ENCODE peak calls at places on chromosomes 16 and 17, in seven cellular contexts. One of them, this sample, is unnamed.

GRCh38 chr16:75502916-75503605 is 7.8 kb upstream of the CHST6 start:
- DNase-seq in fibroblast of villous mesenchyme: no peak
- DNase-seq in Peyer's patch: no peak
- DNase-seq in tibial artery: no peak
- DNase-seq in lower leg skin: no peak
- DNase-seq in neural progenitor cell: no peak
- DNase-seq in AG04449: no peak
- DNase-seq in this sample: no peak

GRCh38 chr16:35391328-35391727 is 1931.9 kb downstream of the TP53TG3F start:
- DNase-seq in fibroblast of villous mesenchyme: peak
- DNase-seq in Peyer's patch: no peak
- DNase-seq in tibial artery: no peak
- DNase-seq in lower leg skin: peak
- DNase-seq in neural progenitor cell: peak
- DNase-seq in AG04449: no peak
- DNase-seq in this sample: peak

GRCh38 chr16:4093495-4094137 is 22.6 kb downstream of the ADCY9 start:
- DNase-seq in fibroblast of villous mesenchyme: peak
- DNase-seq in Peyer's patch: no peak
- DNase-seq in tibial artery: peak
- DNase-seq in lower leg skin: no peak
- DNase-seq in neural progenitor cell: no peak
- DNase-seq in AG04449: no peak
- DNase-seq in this sample: peak

GRCh38 chr17:65137076-65137935 is at the start of gene RGS9:
- DNase-seq in fibroblast of villous mesenchyme: peak
- DNase-seq in Peyer's patch: peak
- DNase-seq in tibial artery: peak
- DNase-seq in lower leg skin: peak
- DNase-seq in neural progenitor cell: peak
- DNase-seq in AG04449: no peak
- DNase-seq in this sample: peak

GRCh38 chr16:81167851-81168250 is 70.6 kb upstream of the BCO1 start:
- DNase-seq in fibroblast of villous mesenchyme: no peak
- DNase-seq in Peyer's patch: no peak
- DNase-seq in tibial artery: peak
- DNase-seq in lower leg skin: no peak
- DNase-seq in neural progenitor cell: no peak
- DNase-seq in AG04449: no peak
- DNase-seq in this sample: no peak

GRCh38 chr17:30093463-30094147 is 23.0 kb upstream of the NSRP1 start:
- DNase-seq in fibroblast of villous mesenchyme: peak
- DNase-seq in Peyer's patch: no peak
- DNase-seq in tibial artery: no peak
- DNase-seq in lower leg skin: no peak
- DNase-seq in neural progenitor cell: peak
- DNase-seq in AG04449: no peak
- DNase-seq in this sample: peak

GRCh38 chr16:27735031-27735430 is 185.1 kb downstream of the KATNIP start:
- DNase-seq in fibroblast of villous mesenchyme: no peak
- DNase-seq in Peyer's patch: peak
- DNase-seq in tibial artery: no peak
- DNase-seq in lower leg skin: no peak
- DNase-seq in neural progenitor cell: no peak
- DNase-seq in AG04449: no peak
- DNase-seq in this sample: no peak

GRCh38 chr16:53913082-53913870 is 209.3 kb downstream of the FTO start:
- DNase-seq in fibroblast of villous mesenchyme: peak
- DNase-seq in Peyer's patch: no peak
- DNase-seq in tibial artery: no peak
- DNase-seq in lower leg skin: peak
- DNase-seq in neural progenitor cell: no peak
- DNase-seq in AG04449: peak
- DNase-seq in this sample: peak

GRCh38 chr17:56676807-56677206 is 83.3 kb downstream of the NOG start:
- DNase-seq in fibroblast of villous mesenchyme: no peak
- DNase-seq in Peyer's patch: no peak
- DNase-seq in tibial artery: no peak
- DNase-seq in lower leg skin: no peak
- DNase-seq in neural progenitor cell: no peak
- DNase-seq in AG04449: no peak
- DNase-seq in this sample: no peak

GRCh38 chr16:47886631-47887415 is 269.0 kb downstream of the ABCC12 start:
- DNase-seq in fibroblast of villous mesenchyme: peak
- DNase-seq in Peyer's patch: no peak
- DNase-seq in tibial artery: no peak
- DNase-seq in lower leg skin: no peak
- DNase-seq in neural progenitor cell: peak
- DNase-seq in AG04449: no peak
- DNase-seq in this sample: no peak

GRCh38 chr16:65200857-65201256 is 79.0 kb upstream of the CDH11 start:
- DNase-seq in fibroblast of villous mesenchyme: peak
- DNase-seq in Peyer's patch: no peak
- DNase-seq in tibial artery: no peak
- DNase-seq in lower leg skin: no peak
- DNase-seq in neural progenitor cell: no peak
- DNase-seq in AG04449: no peak
- DNase-seq in this sample: peak

GRCh38 chr16:67068212-67068753 is 39.3 kb downstream of the CBFB start:
- DNase-seq in fibroblast of villous mesenchyme: no peak
- DNase-seq in Peyer's patch: no peak
- DNase-seq in tibial artery: no peak
- DNase-seq in lower leg skin: no peak
- DNase-seq in neural progenitor cell: no peak
- DNase-seq in AG04449: no peak
- DNase-seq in this sample: peak

GRCh38 chr17:81517339-81518112 is 4.9 kb upstream of the ACTG1 start:
- DNase-seq in fibroblast of villous mesenchyme: peak
- DNase-seq in Peyer's patch: no peak
- DNase-seq in tibial artery: peak
- DNase-seq in lower leg skin: no peak
- DNase-seq in neural progenitor cell: peak
- DNase-seq in AG04449: no peak
- DNase-seq in this sample: no peak

GRCh38 chr17:8710766-8711165 is 33.9 kb downstream of the CCDC42 start:
- DNase-seq in fibroblast of villous mesenchyme: no peak
- DNase-seq in Peyer's patch: no peak
- DNase-seq in tibial artery: peak
- DNase-seq in lower leg skin: no peak
- DNase-seq in neural progenitor cell: no peak
- DNase-seq in AG04449: no peak
- DNase-seq in this sample: no peak

GRCh38 chr17:59456923-59457615 is 108.3 kb upstream of the DHX40 start:
- DNase-seq in fibroblast of villous mesenchyme: no peak
- DNase-seq in Peyer's patch: no peak
- DNase-seq in tibial artery: no peak
- DNase-seq in lower leg skin: no peak
- DNase-seq in neural progenitor cell: no peak
- DNase-seq in AG04449: no peak
- DNase-seq in this sample: no peak

GRCh38 chr17:39972271-39972670 is 8.3 kb upstream of the PSMD3 start:
- DNase-seq in fibroblast of villous mesenchyme: peak
- DNase-seq in Peyer's patch: no peak
- DNase-seq in tibial artery: no peak
- DNase-seq in lower leg skin: no peak
- DNase-seq in neural progenitor cell: no peak
- DNase-seq in AG04449: no peak
- DNase-seq in this sample: peak

GRCh38 chr16:82990155-82990554 is 363.4 kb downstream of the CDH13 start:
- DNase-seq in fibroblast of villous mesenchyme: peak
- DNase-seq in Peyer's patch: no peak
- DNase-seq in tibial artery: no peak
- DNase-seq in lower leg skin: no peak
- DNase-seq in neural progenitor cell: no peak
- DNase-seq in AG04449: peak
- DNase-seq in this sample: peak

GRCh38 chr17:16415031-16415924 is at the start of gene TRPV2:
- DNase-seq in fibroblast of villous mesenchyme: peak
- DNase-seq in Peyer's patch: no peak
- DNase-seq in tibial artery: no peak
- DNase-seq in lower leg skin: no peak
- DNase-seq in neural progenitor cell: peak
- DNase-seq in AG04449: no peak
- DNase-seq in this sample: no peak
- TF ChIP-seq CTCF in fibroblast of villous mesenchyme: peak
- TF ChIP-seq CTCF in Peyer's patch: peak
- TF ChIP-seq CTCF in tibial artery: peak
- TF ChIP-seq CTCF in lower leg skin: no peak
- TF ChIP-seq CTCF in neural progenitor cell: peak
- TF ChIP-seq CTCF in AG04449: peak
- TF ChIP-seq CTCF in this sample: peak

GRCh38 chr17:76492250-76492988 is 8.8 kb downstream of the RHBDF2 start:
- DNase-seq in fibroblast of villous mesenchyme: no peak
- DNase-seq in Peyer's patch: peak
- DNase-seq in tibial artery: no peak
- DNase-seq in lower leg skin: no peak
- DNase-seq in neural progenitor cell: no peak
- DNase-seq in AG04449: no peak
- DNase-seq in this sample: no peak

GRCh38 chr17:76490112-76490710 is 11.0 kb downstream of the RHBDF2 start:
- DNase-seq in fibroblast of villous mesenchyme: no peak
- DNase-seq in Peyer's patch: no peak
- DNase-seq in tibial artery: no peak
- DNase-seq in lower leg skin: no peak
- DNase-seq in neural progenitor cell: no peak
- DNase-seq in AG04449: no peak
- DNase-seq in this sample: no peak

GRCh38 chr17:76492989-76493501 is 8.2 kb downstream of the RHBDF2 start:
- DNase-seq in fibroblast of villous mesenchyme: peak
- DNase-seq in Peyer's patch: no peak
- DNase-seq in tibial artery: peak
- DNase-seq in lower leg skin: peak
- DNase-seq in neural progenitor cell: no peak
- DNase-seq in AG04449: no peak
- DNase-seq in this sample: peak

GRCh38 chr17:76493505-76494167 is 7.6 kb downstream of the RHBDF2 start:
- DNase-seq in fibroblast of villous mesenchyme: no peak
- DNase-seq in Peyer's patch: no peak
- DNase-seq in tibial artery: peak
- DNase-seq in lower leg skin: no peak
- DNase-seq in neural progenitor cell: no peak
- DNase-seq in AG04449: no peak
- DNase-seq in this sample: peak

DNA sequence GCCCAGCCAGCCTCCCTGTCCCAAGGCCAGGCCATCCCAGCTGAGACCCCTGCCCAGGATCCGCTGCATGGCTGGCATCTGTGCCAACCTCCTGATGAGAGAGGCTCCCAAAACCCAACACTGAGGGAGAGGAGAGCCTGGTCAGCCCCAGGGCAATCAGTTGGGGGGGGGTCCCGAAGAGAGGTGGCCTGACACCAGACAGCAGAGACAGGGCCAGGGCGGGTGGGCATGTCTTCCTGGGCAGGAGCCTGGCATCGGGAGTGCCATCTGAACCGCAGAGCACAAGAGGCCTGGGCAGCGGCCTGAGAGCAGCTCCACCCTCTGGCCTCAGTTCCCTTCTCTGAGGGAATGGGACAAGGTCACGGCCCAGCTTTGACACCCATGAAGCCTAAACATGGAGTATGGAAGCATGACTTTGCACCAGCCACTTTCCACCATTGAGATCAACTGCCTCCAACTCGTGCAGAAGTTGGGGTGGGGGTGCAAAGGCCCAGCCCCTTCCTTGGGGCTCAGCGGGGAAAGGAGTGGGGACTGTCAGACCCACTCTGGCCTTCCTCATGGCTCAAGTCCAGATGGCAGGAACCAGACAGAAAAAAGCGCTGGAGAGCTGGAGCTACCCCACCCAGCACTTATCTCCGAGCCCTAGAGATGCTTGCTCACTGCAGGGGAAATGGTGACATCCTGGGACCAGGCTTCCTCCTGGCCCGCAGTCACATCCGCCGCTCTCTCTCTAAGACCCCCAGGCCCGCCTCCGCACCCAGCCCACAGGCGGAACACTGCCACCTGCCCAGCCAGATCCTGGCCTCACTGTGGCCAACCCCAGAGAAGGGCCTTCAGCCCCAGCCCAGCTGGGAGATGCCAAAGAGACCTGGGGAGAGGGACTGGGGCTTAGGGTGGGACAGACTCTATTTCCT is 9.7 kb downstream of the RHBDF2 start:
- DNase-seq in fibroblast of villous mesenchyme: no peak
- DNase-seq in Peyer's patch: no peak
- DNase-seq in tibial artery: no peak
- DNase-seq in lower leg skin: no peak
- DNase-seq in neural progenitor cell: no peak
- DNase-seq in AG04449: no peak
- DNase-seq in this sample: no peak
- H3K4me3 ChIP-seq in fibroblast of villous mesenchyme: no peak
- H3K4me3 ChIP-seq in Peyer's patch: no peak
- H3K4me3 ChIP-seq in tibial artery: no peak
- H3K4me3 ChIP-seq in lower leg skin: no peak
- H3K4me3 ChIP-seq in neural progenitor cell: no peak
- H3K4me3 ChIP-seq in AG04449: no peak
- H3K4me3 ChIP-seq in this sample: no peak

DNA sequence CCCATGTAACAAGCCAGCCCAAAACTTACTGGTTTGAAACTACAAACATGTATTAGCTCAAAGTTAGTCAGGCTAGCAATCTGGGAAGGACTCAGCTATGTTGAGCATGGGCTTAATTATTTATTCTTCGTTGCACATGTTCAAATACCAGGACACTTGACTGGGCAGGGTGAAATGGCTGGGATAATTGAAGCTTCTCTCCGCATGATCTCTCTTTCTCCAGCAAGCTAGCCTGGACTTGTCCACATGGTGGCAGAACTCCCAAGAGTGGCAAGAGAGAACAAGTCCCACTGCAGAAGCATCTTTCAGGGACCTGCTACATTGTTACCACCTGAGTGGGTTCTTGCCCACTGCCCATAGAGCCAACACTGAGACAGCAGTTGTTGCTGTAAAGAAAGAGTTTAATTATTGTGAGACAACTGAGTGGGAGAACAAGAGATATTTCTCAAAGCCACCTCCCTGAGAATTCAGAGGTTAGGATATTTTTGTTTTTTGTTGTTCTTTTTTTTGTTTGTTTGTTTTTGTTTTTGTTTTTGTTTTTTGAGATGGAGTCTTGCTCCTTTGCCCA is 16.8 kb upstream of the ATF7IP2 start:
- DNase-seq in fibroblast of villous mesenchyme: no peak
- DNase-seq in Peyer's patch: no peak
- DNase-seq in tibial artery: no peak
- DNase-seq in lower leg skin: no peak
- DNase-seq in neural progenitor cell: peak
- DNase-seq in AG04449: no peak
- DNase-seq in this sample: peak
- TF ChIP-seq CTCF in fibroblast of villous mesenchyme: no peak
- TF ChIP-seq CTCF in Peyer's patch: no peak
- TF ChIP-seq CTCF in tibial artery: no peak
- TF ChIP-seq CTCF in lower leg skin: no peak
- TF ChIP-seq CTCF in neural progenitor cell: peak
- TF ChIP-seq CTCF in AG04449: no peak
- TF ChIP-seq CTCF in this sample: peak

DNA sequence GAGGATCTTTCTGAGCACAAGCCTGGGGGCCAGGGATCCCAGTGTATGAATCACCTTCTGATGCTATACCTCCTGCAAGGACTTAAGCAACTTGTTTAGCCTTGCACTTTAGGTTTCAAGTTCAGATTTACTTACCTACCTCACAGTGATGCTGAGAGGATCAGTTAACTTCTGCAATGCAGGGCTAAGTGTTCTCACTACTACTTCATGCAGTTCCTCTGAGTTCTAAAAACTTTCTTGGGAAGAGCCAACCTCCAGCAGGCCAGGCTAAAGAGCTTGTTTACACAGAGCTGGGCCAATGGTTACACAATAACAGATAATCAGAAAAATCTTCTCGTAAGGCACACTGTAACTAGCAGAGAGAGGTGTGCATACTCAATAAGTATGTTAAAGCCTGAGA is 13.0 kb downstream of the VEZF1 start:
- DNase-seq in fibroblast of villous mesenchyme: peak
- DNase-seq in Peyer's patch: no peak
- DNase-seq in tibial artery: no peak
- DNase-seq in lower leg skin: no peak
- DNase-seq in neural progenitor cell: no peak
- DNase-seq in AG04449: no peak
- DNase-seq in this sample: peak
- H3K4me3 ChIP-seq in fibroblast of villous mesenchyme: no peak
- H3K4me3 ChIP-seq in Peyer's patch: no peak
- H3K4me3 ChIP-seq in tibial artery: no peak
- H3K4me3 ChIP-seq in lower leg skin: no peak
- H3K4me3 ChIP-seq in neural progenitor cell: no peak
- H3K4me3 ChIP-seq in AG04449: no peak
- H3K4me3 ChIP-seq in this sample: no peak

This sample was measured in choroid plexus epithelial cell.